ENCODE peak calls at places on chromosomes 1 and 21, in seven cellular contexts. S, Z, Y, R, C, V and W are unnamed samples. For H3K36me3, the result is how much of the 10 kb centered on the place peaks cover.

GRCh38 chr1:44811714-44812151 is 3.4 kb downstream of the BTBD19 start:
- DNase-seq in R (peak), S (no peak), Y (no peak), Z (peak), C (peak), V (no peak), W (no peak)

GRCh38 chr1:205458777-205459566 is 3.1 kb upstream of the BLACAT1 start:
- DNase-seq in V (no peak), C (no peak), R (no peak), Z (no peak), S (no peak), Y (peak), W (no peak)

GRCh38 chr21:16308269-16308668 is 578.5 kb downstream of the USP25 start:
- DNase-seq in V (no peak), S (no peak), Z (no peak), C (no peak), Y (peak), R (no peak), W (no peak)

GRCh38 chr1:56965916-56966697 is at the start of gene C8B:
- DNase-seq in S (no peak), V (no peak), C (no peak), Z (no peak), Y (no peak), R (no peak), W (no peak)

GRCh38 chr1:26358411-26359384 is 4.8 kb upstream of the CRYBG2 start:
- DNase-seq in C (no peak), R (no peak), Z (peak), V (no peak), S (peak), Y (peak), W (peak)

GRCh38 chr1:222256058-222256457 is 291.8 kb downstream of the HHIPL2 start:
- DNase-seq in C (no peak), Z (no peak), Y (no peak), V (no peak), R (no peak), S (no peak), W (no peak)

GRCh38 chr1:97999320-97999719 is 78.5 kb upstream of the DPYD start:
- DNase-seq in R (no peak), Y (peak), Z (no peak), S (no peak), C (no peak), V (no peak), W (no peak)

GRCh38 chr1:177945943-177946650 is 23.8 kb downstream of the SEC16B start:
- DNase-seq in R (peak), Y (peak), S (no peak), V (peak), C (peak), Z (no peak), W (no peak)

GRCh38 chr1:21337931-21338567 is 47.8 kb upstream of the ECE1 start:
- DNase-seq in S (no peak), C (peak), Z (no peak), V (peak), Y (no peak), R (peak), W (no peak)

GRCh38 chr1:44645466-44646244 is 28.6 kb downstream of the TMEM53 start:
- DNase-seq in V (peak), S (no peak), R (peak), C (no peak), Z (no peak), Y (no peak), W (no peak)

GRCh38 chr1:182766050-182766449 is 23.5 kb upstream of the NPL start:
- DNase-seq in V (no peak), S (no peak), R (no peak), Y (no peak), Z (no peak), C (no peak), W (no peak)

GRCh38 chr1:182761396-182762395 is 27.9 kb upstream of the NPL start:
- DNase-seq in S (no peak), Y (peak), R (no peak), V (no peak), Z (no peak), C (no peak), W (no peak)

GRCh38 chr1:182764029-182764768 is 25.4 kb upstream of the NPL start:
- DNase-seq in C (no peak), Z (no peak), Y (no peak), R (no peak), S (no peak), V (no peak), W (no peak)

GRCh38 chr1:182765416-182765815 is 24.2 kb upstream of the NPL start:
- DNase-seq in C (no peak), V (no peak), Z (no peak), R (no peak), Y (no peak), S (no peak), W (no peak)

DNA sequence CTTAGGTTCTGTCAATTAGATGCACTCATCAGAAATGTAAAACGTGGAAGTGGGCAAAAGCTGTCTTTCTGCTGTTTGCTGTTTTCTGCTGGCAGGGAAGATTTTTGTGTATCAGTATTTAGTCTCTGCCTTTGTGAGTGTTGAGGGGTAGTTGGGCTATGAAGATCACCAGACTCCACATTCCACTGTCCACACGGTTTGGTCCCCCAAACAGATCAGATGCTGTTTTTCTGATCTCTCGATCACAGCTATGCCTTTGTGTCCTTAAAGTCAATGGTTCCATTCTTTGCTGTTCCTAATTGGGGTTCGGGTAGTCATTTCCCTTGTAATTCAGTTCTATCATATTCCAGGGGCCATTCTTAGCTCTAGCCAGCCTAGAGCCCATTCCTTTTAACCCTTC is 27.0 kb upstream of the NPL start:
- DNase-seq in Y (no peak), S (no peak), R (no peak), Z (no peak), V (no peak), C (no peak), W (no peak)
- H3K4me3 ChIP-seq in Y (no peak), S (no peak), R (no peak), Z (no peak), V (no peak), C (no peak), W (no peak)

GRCh38 chr1:3789421-3790300 is 6.6 kb downstream of the LRRC47 start:
- DNase-seq in C (peak), V (no peak), Z (no peak), S (no peak), Y (no peak), R (no peak), W (peak)
- H3K36me3 ChIP-seq in C (under half), V (under half), Z (under half), S (under half), Y (under half), R (under half), W (under half)

DNA sequence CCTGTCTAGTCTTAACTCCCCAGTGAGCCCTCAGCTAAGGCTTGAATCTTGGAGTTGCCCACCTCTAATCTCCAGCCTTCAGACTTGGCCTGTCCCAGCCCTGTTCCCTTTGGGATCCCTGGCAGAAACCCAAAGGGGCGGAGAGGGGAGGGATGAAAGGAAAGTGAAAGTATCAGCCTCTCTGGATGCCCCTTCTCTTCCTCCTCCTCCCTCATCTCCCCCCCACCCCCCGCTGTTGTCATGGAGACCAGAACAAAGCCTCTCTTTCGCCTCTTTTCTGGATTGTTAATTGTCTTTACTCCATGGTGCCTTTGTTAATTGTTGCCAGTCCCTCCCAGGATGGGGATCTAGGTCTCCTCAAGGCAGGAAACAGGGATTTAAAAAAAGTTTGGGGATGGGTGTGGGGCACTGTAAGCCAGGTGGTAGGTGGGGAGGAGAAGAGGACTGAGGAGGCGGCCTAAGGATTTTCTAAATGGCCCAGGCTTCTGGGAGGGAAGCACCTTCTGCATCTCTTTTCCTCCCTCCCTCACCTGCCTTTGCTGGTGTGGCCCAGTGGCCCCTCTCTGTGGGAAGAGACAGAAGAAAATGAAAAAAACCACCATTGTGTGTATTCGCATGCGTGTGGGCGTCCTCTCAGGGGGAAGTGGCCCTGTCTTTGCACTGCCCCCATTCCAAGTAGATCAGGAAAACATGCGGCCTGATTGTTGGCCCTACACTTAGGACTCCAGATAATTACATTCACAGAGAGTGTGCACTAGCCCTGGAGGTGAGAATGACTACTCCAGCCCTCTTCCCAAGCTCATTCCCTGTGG is 7.5 kb upstream of the SOX13 start:
- DNase-seq in R (peak), C (no peak), Y (no peak), Z (no peak), V (peak), S (no peak), W (no peak)
- H3K4me3 ChIP-seq in R (no peak), C (no peak), Y (no peak), Z (no peak), V (no peak), S (no peak), W (no peak)

GRCh38 chr21:32602099-32602498 is 10.1 kb downstream of the CFAP298 start:
- DNase-seq in Z (no peak), C (no peak), V (no peak), R (no peak), S (no peak), Y (no peak), W (no peak)

GRCh38 chr21:32604484-32604883 is 7.7 kb downstream of the CFAP298 start:
- DNase-seq in S (no peak), C (no peak), Z (no peak), V (no peak), R (no peak), Y (no peak), W (no peak)

GRCh38 chr21:32603131-32603530 is 9.0 kb downstream of the CFAP298 start:
- DNase-seq in V (no peak), Y (no peak), S (no peak), Z (no peak), R (no peak), C (no peak), W (no peak)

GRCh38 chr21:32605469-32605868 is 6.7 kb downstream of the CFAP298 start:
- DNase-seq in Y (no peak), R (no peak), V (no peak), S (no peak), Z (no peak), C (no peak), W (no peak)
- H3K36me3 ChIP-seq in Y (under half), R (under half), V (under half), S (half or more), Z (half or more), C (half or more), W (under half)

GRCh38 chr1:150511551-150511950 is 3.6 kb downstream of the ECM1 start:
- DNase-seq in R (no peak), V (no peak), Z (no peak), C (peak), Y (no peak), S (no peak), W (no peak)

GRCh38 chr1:150511985-150512660 is 3.4 kb upstream of the FALEC start:
- DNase-seq in R (no peak), S (no peak), Y (no peak), V (no peak), Z (no peak), C (no peak), W (no peak)

GRCh38 chr1:150505431-150505830 is 2.5 kb upstream of the ECM1 start:
- DNase-seq in S (no peak), Z (no peak), R (no peak), C (no peak), Y (no peak), V (no peak), W (no peak)

GRCh38 chr1:150508982-150509381 is 1.1 kb downstream of the ECM1 start:
- DNase-seq in R (no peak), V (no peak), S (no peak), Z (no peak), C (no peak), Y (no peak), W (no peak)

GRCh38 chr1:150507912-150508864 is at the start of gene ECM1:
- DNase-seq in C (no peak), Z (no peak), S (no peak), V (peak), R (peak), Y (peak), W (no peak)
- H3K4me3 ChIP-seq in C (no peak), Z (no peak), S (no peak), V (peak), R (no peak), Y (no peak), W (no peak)

GRCh38 chr1:35629051-35629450 is 12.3 kb downstream of the PSMB2 start:
- DNase-seq in V (no peak), Y (no peak), Z (no peak), C (no peak), R (no peak), S (no peak), W (no peak)

GRCh38 chr1:35633526-35633925 is 7.8 kb downstream of the PSMB2 start:
- DNase-seq in V (no peak), Z (no peak), Y (no peak), C (no peak), S (no peak), R (no peak), W (no peak)

GRCh38 chr1:35631396-35631795 is 9.9 kb downstream of the PSMB2 start:
- DNase-seq in Y (no peak), C (no peak), R (no peak), V (no peak), S (no peak), Z (no peak), W (no peak)
- H3K36me3 ChIP-seq in Y (half or more), C (under half), R (under half), V (under half), S (half or more), Z (half or more), W (under half)